ENCODE peak calls at places on chromosomes 16 and 17, in seven cellular contexts. T is HCT116, Z is endothelial cell of umbilical vein, C is HepG2, A is H1, Q is GM12878, N is K562. S is an unnamed sample. For H3K9me3, the result is how much of the 10 kb centered on the place peaks cover.

GRCh38 chr16:4664538-4665418 is 28.6 kb upstream of the NUDT16L1 start:
- DNase-seq in T (no peak), Z (no peak), C (peak), A (no peak), Q (no peak), N (no peak), S (no peak)

GRCh38 chr16:67652578-67653130 is 7.4 kb downstream of the ACD start:
- DNase-seq in T (peak), Z (no peak), C (no peak), A (no peak), Q (no peak), N (peak), S (no peak)

GRCh38 chr17:33285413-33285812 is 7.7 kb downstream of the ASIC2 start:
- DNase-seq in T (no peak), Z (no peak), C (no peak), A (no peak), Q (no peak), N (no peak), S (no peak)

GRCh38 chr16:65975049-65975708 is 391.3 kb upstream of the CDH5 start:
- DNase-seq in T (peak), Z (no peak), C (no peak), A (no peak), Q (no peak), N (peak), S (peak)

GRCh38 chr17:48382989-48383388 is 47.0 kb downstream of the SKAP1 start:
- DNase-seq in T (no peak), Z (no peak), C (no peak), A (no peak), Q (no peak), N (no peak), S (no peak)

GRCh38 chr17:31739300-31739699 is 119.7 kb downstream of the COPRS start:
- DNase-seq in T (no peak), Z (no peak), C (no peak), A (no peak), Q (no peak), N (no peak), S (peak)

GRCh38 chr16:56362706-56363105 is 62.6 kb downstream of the AMFR start:
- DNase-seq in T (no peak), Z (no peak), C (no peak), A (no peak), Q (no peak), N (no peak), S (no peak)

GRCh38 chr16:57647136-57647875 is 18.9 kb downstream of the ADGRG1 start:
- DNase-seq in T (no peak), Z (peak), C (no peak), A (no peak), Q (no peak), N (no peak), S (no peak)

GRCh38 chr17:38926290-38927070 is 1.1 kb downstream of the LASP1NB start:
- DNase-seq in T (no peak), Z (no peak), C (no peak), A (no peak), Q (no peak), N (peak), S (no peak)

GRCh38 chr16:13839577-13839976 is 80.4 kb upstream of the ERCC4 start:
- DNase-seq in T (no peak), Z (no peak), C (no peak), A (no peak), Q (no peak), N (peak), S (no peak)

GRCh38 chr16:57617604-57618111 is 10.8 kb upstream of the ADGRG1 start:
- DNase-seq in T (no peak), Z (no peak), C (no peak), A (no peak), Q (no peak), N (no peak), S (no peak)

GRCh38 chr16:27310576-27311448 is 3.0 kb upstream of the IL4R start:
- DNase-seq in T (no peak), Z (no peak), C (no peak), A (no peak), Q (no peak), N (no peak), S (no peak)

GRCh38 chr17:34673516-34673915 is 94.1 kb downstream of the TMEM132E start:
- DNase-seq in T (no peak), Z (no peak), C (no peak), A (no peak), Q (no peak), N (no peak), S (no peak)

GRCh38 chr17:19281161-19281560 is 44.0 kb downstream of the EPN2 start:
- DNase-seq in T (no peak), Z (no peak), C (no peak), A (no peak), Q (no peak), N (no peak), S (no peak)

GRCh38 chr17:38603786-38604478 is 1.8 kb downstream of the SRCIN1 start:
- DNase-seq in T (no peak), Z (no peak), C (no peak), A (no peak), Q (no peak), N (no peak), S (no peak)

GRCh38 chr16:27265982-27266381 is 2.6 kb downstream of the NSMCE1 start:
- DNase-seq in T (no peak), Z (no peak), C (no peak), A (no peak), Q (no peak), N (no peak), S (no peak)

GRCh38 chr16:54280751-54281150 is 5.8 kb downstream of the IRX3 start:
- DNase-seq in T (peak), Z (no peak), C (no peak), A (no peak), Q (no peak), N (no peak), S (no peak)

GRCh38 chr16:83095926-83096692 is 469.3 kb downstream of the CDH13 start:
- DNase-seq in T (no peak), Z (no peak), C (no peak), A (no peak), Q (no peak), N (no peak), S (peak)

GRCh38 chr16:28309811-28310311 is 17.5 kb downstream of the SBK1 start:
- DNase-seq in T (no peak), Z (no peak), C (no peak), A (no peak), Q (no peak), N (no peak), S (no peak)

GRCh38 chr17:62101519-62101918 is 36.4 kb upstream of the MED13 start:
- DNase-seq in T (no peak), Z (no peak), C (peak), A (no peak), Q (no peak), N (no peak), S (no peak)

DNA sequence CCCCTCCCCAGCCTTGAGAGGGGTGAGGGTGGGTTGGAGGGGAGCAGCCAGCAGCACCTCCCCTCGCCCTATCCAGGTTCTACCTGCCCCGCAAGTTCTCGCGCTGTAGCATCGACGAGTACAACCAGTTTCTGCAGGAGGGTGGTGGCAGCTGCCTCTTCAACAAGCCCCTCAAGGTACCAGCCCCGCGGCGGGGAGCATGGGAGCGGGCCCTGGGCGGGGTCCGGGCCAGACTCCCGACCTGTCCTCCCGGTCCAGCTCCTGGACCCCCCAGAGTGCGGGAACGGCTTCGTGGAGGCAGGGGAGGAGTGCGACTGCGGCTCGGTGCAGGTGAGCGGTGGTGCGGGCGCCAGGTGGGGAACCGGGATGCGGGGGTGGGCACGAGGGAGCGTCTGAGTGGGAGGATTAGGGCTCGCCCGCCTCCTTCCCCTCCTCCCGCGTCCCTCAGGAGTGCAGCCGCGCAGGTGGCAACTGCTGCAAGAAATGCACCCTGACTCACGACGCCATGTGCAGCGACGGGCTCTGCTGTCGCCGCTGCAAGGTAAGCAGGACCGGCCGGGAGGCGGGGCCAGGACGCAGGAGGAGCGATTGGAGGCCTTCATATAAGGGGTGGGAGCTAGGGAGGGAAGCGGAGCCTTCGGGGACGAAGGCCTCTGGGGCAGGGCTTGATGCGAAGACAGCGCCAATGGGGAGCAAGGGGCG is 16.5 kb downstream of the ADAM11 start:
- DNase-seq in T (peak), Z (peak), C (peak), A (peak), Q (peak), N (no peak), S (peak)
- TF ChIP-seq POLR2A in T (peak), Z (no peak), C (peak), A (peak), Q (peak), N (peak), S (no peak)

DNA sequence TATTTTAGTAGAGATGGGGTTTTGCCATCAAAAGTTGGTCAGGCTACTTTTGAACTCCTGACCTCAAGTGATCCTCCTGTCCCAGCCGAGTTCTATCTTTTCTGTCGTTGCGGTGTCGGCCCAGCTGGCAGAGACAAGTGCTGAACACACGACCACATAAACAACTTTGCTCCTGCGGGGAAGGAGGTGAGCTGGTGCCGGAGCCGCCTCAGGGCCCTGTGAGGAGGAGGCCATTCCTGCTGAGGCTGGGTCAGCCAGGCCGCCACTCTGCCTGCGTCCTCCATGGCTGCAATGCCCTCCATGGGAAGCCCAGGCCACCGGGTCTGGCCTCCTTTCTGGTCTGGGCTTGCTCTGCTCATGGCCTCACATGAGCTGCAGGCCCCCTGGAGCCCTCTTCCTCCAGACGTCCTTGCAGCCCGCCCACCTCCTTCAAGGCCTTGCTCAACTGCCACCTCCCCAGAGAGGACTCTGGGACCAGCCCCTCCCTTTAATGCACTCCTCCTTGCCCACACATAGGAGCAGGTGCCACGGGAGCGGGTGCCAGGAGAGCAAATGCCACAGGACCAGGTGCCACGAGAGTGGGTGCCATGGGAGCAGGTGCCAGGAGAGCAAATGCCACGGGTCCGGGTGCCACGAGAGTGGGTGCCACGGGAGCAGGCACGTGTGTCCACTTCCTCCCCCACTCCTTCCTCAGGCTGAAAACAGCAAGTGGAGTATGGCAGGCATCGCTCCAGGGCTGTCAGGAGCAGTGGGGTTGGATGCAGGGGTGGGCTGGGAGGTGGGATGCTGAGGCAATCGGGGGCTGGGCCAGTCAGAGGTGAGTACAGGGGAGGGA is 28.4 kb upstream of the CBFA2T3 start:
- DNase-seq in T (no peak), Z (no peak), C (no peak), A (no peak), Q (no peak), N (no peak), S (no peak)
- H2AFZ ChIP-seq in T (no peak), Z (no peak), C (no peak), A (no peak), Q (no peak), N (no peak), S (no peak)

DNA sequence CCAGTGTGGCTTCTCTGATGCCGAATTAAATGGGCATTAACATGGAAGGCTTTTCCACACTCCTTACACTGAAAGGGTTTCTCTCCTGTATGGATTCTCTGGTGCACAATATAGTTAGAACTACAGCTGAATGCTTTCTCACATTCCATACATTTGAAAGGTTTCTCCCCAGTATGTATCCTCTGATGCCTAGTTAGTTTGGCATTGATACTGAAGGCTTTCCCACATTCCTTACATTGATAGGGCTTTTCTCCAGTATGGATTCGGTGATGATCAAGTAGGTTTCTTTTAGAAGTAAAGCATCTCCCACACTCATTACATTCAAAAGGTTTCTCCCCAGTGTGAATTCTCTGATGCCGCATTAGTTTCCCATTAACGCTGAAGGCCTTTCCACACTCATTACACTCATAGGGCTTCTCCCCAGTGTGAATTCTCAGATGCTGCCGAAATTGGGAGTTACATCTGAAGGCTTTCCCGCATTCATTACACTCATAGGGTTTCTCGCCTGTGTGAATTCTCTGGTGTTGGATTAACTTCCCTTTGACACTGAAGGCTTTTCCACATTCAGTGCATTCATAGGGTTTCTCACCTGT is 6.5 kb upstream of the TLE7 start:
- DNase-seq in T (no peak), Z (no peak), C (no peak), A (no peak), Q (no peak), N (no peak), S (no peak)
- H3K9me3 ChIP-seq in T (under half), Z (under half), C (under half), A (half or more), Q (under half), N (under half), S (half or more)

GRCh38 chr17:40547079-40547784 is 18.0 kb downstream of the CCR7 start:
- DNase-seq in T (no peak), Z (no peak), C (no peak), A (no peak), Q (no peak), N (no peak), S (no peak)
- TF ChIP-seq POLR2A in T (no peak), Z (no peak), C (no peak), A (no peak), Q (peak), N (no peak), S (no peak)

GRCh38 chr17:82201498-82201910 is 11.1 kb downstream of the CCDC57 start:
- DNase-seq in T (no peak), Z (no peak), C (no peak), A (no peak), Q (no peak), N (no peak), S (no peak)

GRCh38 chr17:82202981-82203380 is 9.7 kb downstream of the CCDC57 start:
- DNase-seq in T (no peak), Z (no peak), C (no peak), A (no peak), Q (no peak), N (no peak), S (no peak)

GRCh38 chr17:82204831-82205719 is 7.6 kb downstream of the CCDC57 start:
- DNase-seq in T (no peak), Z (peak), C (no peak), A (no peak), Q (no peak), N (no peak), S (peak)

GRCh38 chr17:82203920-82204319 is 8.7 kb downstream of the CCDC57 start:
- DNase-seq in T (no peak), Z (no peak), C (no peak), A (no peak), Q (no peak), N (no peak), S (no peak)

DNA sequence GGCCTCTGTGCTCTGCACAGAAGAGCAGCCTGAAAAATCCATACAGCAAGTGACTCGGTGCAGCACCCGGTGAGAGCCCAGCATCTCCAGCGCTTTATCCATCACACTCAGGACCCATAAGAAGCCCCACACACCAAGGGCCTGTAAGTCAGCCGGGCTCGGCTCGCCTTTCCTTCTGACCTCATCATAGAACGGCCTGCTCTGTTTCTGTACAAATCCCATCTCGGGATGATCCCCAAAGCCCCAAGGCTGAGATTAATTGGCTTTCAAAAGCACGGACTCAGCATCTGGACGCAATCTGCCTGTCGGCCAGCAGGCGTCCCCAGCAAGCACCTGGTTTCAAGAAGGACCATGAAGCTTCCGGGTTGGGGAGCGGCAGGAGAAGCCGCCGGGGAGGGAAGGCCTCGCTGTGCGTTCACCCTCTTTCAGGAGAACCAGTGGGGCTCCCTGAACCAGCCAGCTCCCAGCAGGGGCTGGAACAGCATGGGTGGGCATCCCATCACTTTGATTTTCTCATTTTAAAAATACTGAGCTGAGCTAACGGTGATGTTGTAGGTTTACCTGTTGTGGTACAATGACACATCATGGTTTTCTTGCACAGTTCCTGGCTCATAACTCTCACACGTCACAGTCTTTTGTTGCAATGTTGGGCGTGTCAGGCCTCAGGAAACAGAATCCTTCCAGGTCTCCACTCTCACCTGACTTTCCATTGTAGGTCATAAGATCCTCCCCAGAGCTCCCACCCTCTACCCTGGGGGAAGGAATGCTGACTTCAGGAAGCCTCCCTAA is 6.7 kb downstream of the CCDC57 start:
- DNase-seq in T (peak), Z (peak), C (peak), A (peak), Q (no peak), N (peak), S (peak)
- H2AFZ ChIP-seq in T (no peak), Z (peak), C (peak), A (no peak), Q (peak), N (peak), S (peak)

DNA sequence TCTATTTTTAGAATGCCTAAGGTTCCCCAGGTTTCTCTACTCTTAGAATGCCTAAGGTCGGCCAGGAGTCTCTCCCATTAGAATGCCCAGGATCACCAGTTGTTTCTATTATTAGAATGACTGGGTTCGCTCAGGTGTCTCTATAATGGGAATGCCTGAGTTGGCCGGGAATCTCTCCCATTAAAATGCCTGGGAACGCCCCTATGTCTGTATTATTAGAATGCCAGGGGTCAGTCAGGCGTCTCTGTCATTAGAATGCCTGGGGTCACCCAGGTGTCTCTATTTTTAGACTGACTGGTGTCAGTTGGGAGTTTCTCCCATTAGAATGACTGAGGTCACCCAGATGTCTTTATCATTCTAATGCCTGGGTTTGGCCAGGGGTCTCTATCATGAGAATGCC is 2252.5 kb downstream of the TP53TG3F start:
- DNase-seq in T (no peak), Z (no peak), C (no peak), A (no peak), Q (no peak), N (no peak), S (no peak)
- H3K9me3 ChIP-seq in T (under half), Z (under half), C (half or more), A (half or more), Q (under half), N (under half), S (under half)

S was measured in IMR-90.